ENCODE peak calls at places on chromosomes 4 and X, in seven cellular contexts. W is mesendoderm, N is IMR-90, U is H9, B is neuronal stem cell, Q is mesenchymal stem cell, K is H1. P is an unnamed sample.

GRCh38 chr4:6614701-6615230 is 25.7 kb upstream of the MRFAP1 start:
- DNase-seq in B (no peak), K (no peak), N (no peak), Q (no peak), U (no peak), W (no peak), P (no peak)

GRCh38 chrX:24982306-24982965 is 33.3 kb downstream of the ARX start:
- DNase-seq in N (peak), B (no peak), W (no peak), K (no peak), Q (peak), U (no peak), P (no peak)

GRCh38 chrX:107878106-107878505 is 52.4 kb downstream of the MID2 start:
- DNase-seq in K (no peak), B (no peak), Q (no peak), W (no peak), U (no peak), N (no peak), P (no peak)

GRCh38 chrX:40153335-40154221 is 55.8 kb upstream of the BCOR start:
- DNase-seq in N (no peak), U (peak), Q (peak), W (peak), K (no peak), B (no peak), P (no peak)

GRCh38 chr4:169774466-169775445 is 17.0 kb upstream of the HPF1 start:
- DNase-seq in B (no peak), N (no peak), K (no peak), U (peak), W (no peak), Q (no peak), P (no peak)

GRCh38 chr4:3727847-3728469 is 38.2 kb upstream of the ADRA2C start:
- DNase-seq in Q (no peak), B (no peak), W (no peak), K (no peak), N (no peak), U (no peak), P (no peak)

GRCh38 chrX:3532571-3532970 is 180.9 kb downstream of the PRKX start:
- DNase-seq in Q (no peak), W (peak), N (no peak), K (no peak), U (no peak), B (no peak), P (no peak)

GRCh38 chr4:147848634-147849033 is 116.7 kb downstream of the ARHGAP10 start:
- DNase-seq in N (no peak), W (no peak), U (no peak), Q (peak), K (no peak), B (no peak), P (no peak)

GRCh38 chr4:121696140-121696640 is 590 bp downstream of the ANXA5 start:
- DNase-seq in K (no peak), Q (peak), N (peak), W (peak), U (no peak), B (no peak), P (peak)

GRCh38 chr4:1472148-1472797 is 66.0 kb upstream of the NKX1-1 start:
- DNase-seq in K (no peak), B (no peak), Q (no peak), W (no peak), U (no peak), N (no peak), P (no peak)

GRCh38 chr4:42768125-42768748 is 111.3 kb upstream of the ATP8A1 start:
- DNase-seq in N (no peak), U (peak), B (no peak), Q (no peak), K (no peak), W (peak), P (no peak)

GRCh38 chrX:153608821-153609220 is 9.9 kb upstream of the CCNQ start:
- DNase-seq in Q (no peak), K (no peak), B (no peak), W (no peak), U (no peak), N (peak), P (no peak)

GRCh38 chrX:10545882-10546281 is 74.5 kb downstream of the MID1 start:
- DNase-seq in W (no peak), N (no peak), Q (no peak), K (peak), B (no peak), U (no peak), P (no peak)

GRCh38 chrX:111288841-111289240 is 18.6 kb upstream of the CAPN6 start:
- DNase-seq in Q (no peak), B (no peak), U (no peak), N (no peak), W (no peak), K (no peak), P (no peak)

GRCh38 chr4:54032558-54033135 is 31.8 kb downstream of the CHIC2 start:
- DNase-seq in K (no peak), Q (no peak), N (no peak), B (no peak), W (no peak), U (no peak), P (no peak)

GRCh38 chr4:138845664-138846063 is 169.9 kb upstream of the NOCT start:
- DNase-seq in K (no peak), Q (no peak), N (peak), W (no peak), B (no peak), U (no peak), P (no peak)
- H4K8ac ChIP-seq in K (no peak), Q (no peak), N (no peak), W (no peak), B (no peak), U (no peak), P (no peak)

GRCh38 chr4:183988874-183989273 is 83.8 kb downstream of the STOX2 start:
- DNase-seq in W (no peak), N (no peak), U (no peak), Q (no peak), B (no peak), K (no peak), P (no peak)
- H2AK5ac ChIP-seq in W (no peak), N (peak), U (no peak), Q (no peak), B (peak), K (no peak), P (peak)

DNA sequence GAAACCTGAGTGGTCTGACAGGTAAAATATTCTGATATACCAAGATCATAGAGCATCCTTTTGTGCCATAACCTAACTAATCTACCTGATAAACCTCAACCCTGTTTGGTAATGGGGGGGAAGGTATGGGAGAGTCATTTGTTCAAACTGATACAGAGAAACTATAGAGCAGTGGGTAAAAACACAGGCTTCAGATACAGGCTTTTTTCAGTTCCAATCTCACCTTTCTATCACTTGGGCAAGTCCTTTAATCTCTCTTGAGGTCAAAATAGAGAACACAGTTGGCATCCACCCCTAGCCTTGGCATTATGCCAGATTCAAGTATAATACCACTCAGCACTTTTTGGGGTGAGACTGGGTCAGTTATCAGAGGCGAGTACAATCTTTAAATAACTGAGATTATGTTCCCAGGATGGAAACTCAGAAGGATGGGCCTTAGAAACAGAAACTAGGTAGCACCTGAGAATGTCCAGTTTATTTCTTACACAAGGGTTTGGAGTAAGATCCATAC is 880 bp upstream of the ETDC start:
- DNase-seq in W (no peak), K (no peak), B (no peak), N (no peak), Q (no peak), U (no peak), P (no peak)
- H4K8ac ChIP-seq in W (no peak), K (no peak), B (no peak), N (no peak), Q (no peak), U (no peak), P (no peak)

DNA sequence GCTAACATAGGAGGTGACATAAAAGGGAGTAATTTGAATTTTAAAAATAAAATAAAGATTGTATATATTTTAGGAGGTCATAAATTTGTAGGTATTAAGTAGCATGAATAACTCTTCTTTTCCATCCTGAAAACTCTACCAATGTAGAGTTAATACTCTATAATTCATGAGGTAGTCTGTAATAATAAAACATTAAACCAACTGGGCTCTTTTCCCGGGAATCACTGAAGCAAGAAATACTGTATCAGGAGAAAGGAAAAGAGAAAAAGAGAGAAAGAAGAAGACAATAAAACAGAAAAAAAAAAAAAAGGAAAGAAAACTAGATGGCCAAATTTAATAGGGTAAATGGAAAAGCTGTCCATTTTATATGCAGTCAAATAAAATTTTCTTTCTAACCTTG is 984.4 kb downstream of the CCSER1 start:
- DNase-seq in U (no peak), N (no peak), K (no peak), Q (no peak), W (no peak), B (no peak), P (no peak)
- H2AK5ac ChIP-seq in U (no peak), N (no peak), K (no peak), Q (no peak), W (no peak), B (no peak), P (no peak)

DNA sequence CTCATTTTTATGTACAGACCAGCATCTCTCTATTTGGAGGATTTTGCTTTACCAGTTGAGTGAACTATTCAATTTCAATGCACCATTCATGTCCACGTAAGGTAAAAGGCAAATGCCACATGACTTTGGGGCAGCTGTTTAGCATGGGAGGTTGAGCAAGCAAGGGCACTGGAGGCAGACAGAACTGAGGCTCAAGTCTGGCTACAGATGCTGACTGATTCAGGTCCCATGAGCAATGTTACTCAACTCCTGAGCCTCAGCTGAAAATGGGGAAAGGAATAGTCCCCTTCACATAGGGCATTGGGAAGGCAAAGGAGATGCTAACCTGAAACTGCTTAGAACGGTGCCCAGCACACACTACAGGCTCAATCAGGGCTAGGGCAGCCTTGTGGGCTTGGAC is 93.0 kb upstream of the MTM1 start:
- DNase-seq in U (no peak), Q (no peak), N (peak), B (no peak), W (no peak), K (no peak), P (no peak)
- H4K8ac ChIP-seq in U (no peak), Q (no peak), N (peak), B (no peak), W (no peak), K (no peak), P (no peak)

GRCh38 chr4:94970650-94971049 is 212.9 kb downstream of the BMPR1B start:
- DNase-seq in N (no peak), B (no peak), U (no peak), K (no peak), Q (no peak), W (no peak), P (no peak)
- H2AK5ac ChIP-seq in N (no peak), B (no peak), U (no peak), K (no peak), Q (no peak), W (no peak), P (no peak)

GRCh38 chr4:76060506-76060905 is 14.0 kb upstream of the ART3 start:
- DNase-seq in K (no peak), W (no peak), B (no peak), U (no peak), Q (no peak), N (no peak), P (no peak)

GRCh38 chr4:76061421-76061820 is 13.1 kb upstream of the ART3 start:
- DNase-seq in W (no peak), N (no peak), B (no peak), Q (no peak), U (no peak), K (no peak), P (no peak)

GRCh38 chr4:76059750-76060149 is 14.8 kb upstream of the ART3 start:
- DNase-seq in U (no peak), K (no peak), W (no peak), N (peak), B (no peak), Q (peak), P (no peak)

GRCh38 chr4:76058888-76059426 is 15.6 kb upstream of the ART3 start:
- DNase-seq in W (no peak), U (no peak), K (no peak), B (no peak), Q (no peak), N (no peak), P (no peak)

GRCh38 chr4:76061977-76062376 is 12.5 kb upstream of the ART3 start:
- DNase-seq in Q (no peak), K (no peak), U (no peak), W (no peak), B (no peak), N (no peak), P (no peak)
- H4K8ac ChIP-seq in Q (no peak), K (no peak), U (no peak), W (no peak), B (no peak), N (no peak), P (no peak)